ENCODE peak calls at places on chromosomes 13 and 19, in ten cellular contexts. L is lung, P is neural crest cell, S is mucosa of descending colon, U is AG09309, E is esophagus squamous epithelium, T is GM20000, X is neural progenitor cell, N is progenitor cell of endocrine pancreas, C is Peyer's patch. R is an unnamed sample.

GRCh38 chr13:32804673-32805260 is 211.5 kb upstream of the KL start:
- DNase-seq in S (no peak), U (no peak), T (no peak), N (no peak), X (no peak), E (no peak), L (no peak), P (no peak), C (no peak), R (no peak)

GRCh38 chr19:36514012-36514612 is 14.0 kb downstream of the ZNF260 start:
- DNase-seq in N (no peak), L (no peak), S (no peak), C (no peak), E (no peak), X (no peak), T (no peak), U (no peak), P (no peak), R (no peak)

GRCh38 chr13:67099494-67099893 is 130.6 kb downstream of the PCDH9 start:
- DNase-seq in C (no peak), S (no peak), U (no peak), T (no peak), N (no peak), L (no peak), P (no peak), X (no peak), E (no peak), R (no peak)

GRCh38 chr13:34672631-34673030 is 269.4 kb upstream of the NBEA start:
- DNase-seq in U (no peak), E (no peak), L (no peak), P (no peak), N (no peak), T (no peak), C (no peak), S (no peak), X (no peak), R (no peak)

GRCh38 chr19:16052353-16052752 is 23.9 kb upstream of the TPM4 start:
- DNase-seq in X (no peak), N (no peak), T (no peak), E (no peak), U (no peak), P (no peak), C (no peak), L (no peak), S (no peak), R (no peak)

GRCh38 chr19:48637948-48638830 is 1.0 kb upstream of the DBP start:
- DNase-seq in N (peak), P (peak), U (peak), X (peak), T (peak), L (peak), C (peak), E (peak), S (peak), R (peak)

GRCh38 chr13:98033277-98034247 is 80.1 kb downstream of the IPO5 start:
- DNase-seq in C (no peak), X (peak), E (no peak), N (no peak), S (peak), U (peak), P (peak), T (no peak), L (no peak), R (no peak)

GRCh38 chr13:99657848-99658265 is 156.6 kb downstream of the TM9SF2 start:
- DNase-seq in E (no peak), P (peak), C (peak), T (no peak), U (no peak), X (peak), L (no peak), N (peak), S (peak), R (peak)

GRCh38 chr13:39025433-39025839 is 12.5 kb downstream of the PROSER1 start:
- DNase-seq in C (no peak), N (no peak), X (no peak), L (no peak), S (peak), P (no peak), T (no peak), U (no peak), E (no peak), R (no peak)

GRCh38 chr19:32330149-32330548 is 15.3 kb upstream of the ZNF507 start:
- DNase-seq in C (no peak), E (no peak), N (no peak), U (no peak), T (no peak), P (no peak), L (no peak), S (no peak), X (no peak), R (no peak)

GRCh38 chr13:41061914-41062837 is 867 bp downstream of the WBP4 start:
- DNase-seq in P (no peak), L (no peak), E (no peak), N (no peak), T (peak), C (no peak), U (peak), X (no peak), S (no peak), R (no peak)

GRCh38 chr19:39192846-39193245 is 3.9 kb upstream of the NCCRP1 start:
- DNase-seq in N (no peak), E (no peak), C (no peak), X (no peak), T (no peak), U (no peak), L (no peak), P (no peak), S (no peak), R (no peak)

GRCh38 chr13:36242761-36243160 is 28.4 kb upstream of the SOHLH2 start:
- DNase-seq in L (no peak), E (no peak), S (no peak), X (no peak), N (no peak), T (no peak), U (no peak), P (no peak), C (no peak), R (no peak)

GRCh38 chr19:47274071-47274890 is at the start of gene INAFM1:
- DNase-seq in N (peak), E (peak), P (peak), U (peak), C (peak), L (peak), T (peak), S (peak), X (peak), R (peak)

GRCh38 chr13:21006141-21007005 is 55.0 kb downstream of the LATS2 start:
- DNase-seq in S (no peak), X (peak), U (no peak), E (no peak), T (no peak), C (no peak), P (no peak), L (no peak), N (no peak), R (no peak)

GRCh38 chr13:62847520-62847919 is 1431.9 kb upstream of the PCDH20 start:
- DNase-seq in L (no peak), T (no peak), P (no peak), C (no peak), U (no peak), E (no peak), N (no peak), X (no peak), S (no peak), R (no peak)

GRCh38 chr13:109345433-109345941 is 440.9 kb downstream of the IRS2 start:
- DNase-seq in S (no peak), T (no peak), L (no peak), C (no peak), X (no peak), N (no peak), E (no peak), P (no peak), U (no peak), R (no peak)

GRCh38 chr19:27794444-27795042 is 1418.4 kb downstream of the UQCRFS1 start:
- DNase-seq in U (no peak), E (no peak), L (no peak), P (no peak), N (no peak), T (peak), S (no peak), X (peak), C (no peak), R (peak)

GRCh38 chr19:31562916-31563626 is 213.8 kb upstream of the TSHZ3 start:
- DNase-seq in N (no peak), L (no peak), P (no peak), E (no peak), T (no peak), U (no peak), S (no peak), X (no peak), C (no peak), R (no peak)

GRCh38 chr13:113654591-113655357 is 3.2 kb downstream of the ATP4B start:
- DNase-seq in N (no peak), L (no peak), P (no peak), C (peak), E (no peak), X (no peak), U (no peak), S (no peak), T (no peak), R (no peak)

GRCh38 chr19:2475018-2475701 is 767 bp upstream of the GADD45B start:
- DNase-seq in C (peak), T (peak), E (no peak), S (peak), N (no peak), L (peak), X (peak), P (peak), U (no peak), R (peak)

GRCh38 chr19:13095393-13095784 is 7.3 kb downstream of the LYL1 start:
- DNase-seq in L (no peak), N (no peak), E (no peak), X (peak), S (no peak), P (no peak), C (no peak), T (peak), U (no peak), R (peak)

GRCh38 chr19:35716735-35716984 is 1.1 kb upstream of the KMT2B start:
- DNase-seq in P (no peak), E (no peak), L (no peak), X (peak), U (no peak), S (no peak), C (no peak), N (no peak), T (peak), R (no peak)

GRCh38 chr13:114017966-114018365 is 44.1 kb upstream of the C13orf46 start:
- DNase-seq in L (no peak), X (no peak), P (no peak), T (no peak), C (no peak), N (no peak), S (no peak), E (no peak), U (no peak), R (no peak)

GRCh38 chr19:49712397-49712859 is 21.5 kb downstream of the CPT1C start:
- DNase-seq in X (peak), P (peak), N (no peak), C (no peak), S (peak), L (peak), E (no peak), T (no peak), U (no peak), R (no peak)

GRCh38 chr13:102869948-102870676 is 24.3 kb downstream of the ERCC5 start:
- DNase-seq in X (no peak), S (no peak), C (no peak), P (no peak), T (no peak), N (no peak), E (no peak), L (no peak), U (no peak), R (no peak)

GRCh38 chr13:76307157-76307556 is 579.0 kb downstream of the KCTD12 start:
- DNase-seq in T (no peak), N (no peak), S (no peak), L (no peak), E (no peak), U (no peak), P (no peak), X (peak), C (no peak), R (no peak)

GRCh38 chr13:44713793-44714469 is 137.8 kb upstream of the TSC22D1 start:
- DNase-seq in P (no peak), U (peak), L (no peak), C (no peak), T (no peak), S (no peak), E (no peak), X (no peak), N (no peak), R (no peak)

GRCh38 chr19:38251564-38252051 is 4.6 kb downstream of the PPP1R14A start:
- DNase-seq in P (no peak), E (no peak), U (no peak), L (no peak), N (no peak), S (no peak), X (no peak), C (no peak), T (no peak), R (no peak)

GRCh38 chr19:31938675-31939074 is 406.7 kb upstream of the ZNF507 start:
- DNase-seq in S (no peak), N (no peak), P (no peak), L (no peak), C (no peak), U (no peak), E (no peak), X (no peak), T (no peak), R (no peak)

GRCh38 chr19:5547881-5548280 is 19.9 kb downstream of the TINCR start:
- DNase-seq in S (peak), C (peak), X (peak), P (no peak), U (no peak), N (no peak), L (no peak), E (no peak), T (peak), R (peak)
- TF ChIP-seq CTCF in S (no peak), C (peak), X (peak), P (peak), U (peak), N (peak), L (peak), E (peak), T (no peak), R (peak)

DNA sequence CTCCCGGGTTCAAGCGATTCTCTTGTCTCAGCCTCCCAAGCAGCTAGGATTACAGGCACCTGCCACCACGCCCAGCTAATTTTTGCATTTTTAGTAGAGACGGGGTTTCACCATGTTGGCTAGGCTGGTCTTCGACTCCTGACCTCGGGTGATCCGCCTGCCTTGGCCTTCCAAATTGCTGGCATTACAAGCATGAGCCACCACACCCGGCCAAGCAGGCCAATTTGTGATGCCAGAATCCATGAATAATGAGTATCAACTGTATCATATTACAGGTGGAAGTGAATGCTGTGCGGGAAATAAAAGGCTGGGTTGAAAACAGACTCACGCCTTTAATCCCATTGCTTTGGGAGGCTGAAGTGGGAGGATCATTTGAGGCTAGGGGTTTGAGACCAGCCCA is 3.6 kb upstream of the NFILZ start:
- DNase-seq in P (no peak), X (no peak), L (no peak), S (no peak), N (no peak), U (no peak), C (no peak), E (no peak), T (no peak), R (no peak)
- TF ChIP-seq CTCF in P (no peak), X (no peak), L (no peak), S (no peak), N (no peak), U (no peak), C (no peak), E (no peak), T (no peak), R (no peak)

DNA sequence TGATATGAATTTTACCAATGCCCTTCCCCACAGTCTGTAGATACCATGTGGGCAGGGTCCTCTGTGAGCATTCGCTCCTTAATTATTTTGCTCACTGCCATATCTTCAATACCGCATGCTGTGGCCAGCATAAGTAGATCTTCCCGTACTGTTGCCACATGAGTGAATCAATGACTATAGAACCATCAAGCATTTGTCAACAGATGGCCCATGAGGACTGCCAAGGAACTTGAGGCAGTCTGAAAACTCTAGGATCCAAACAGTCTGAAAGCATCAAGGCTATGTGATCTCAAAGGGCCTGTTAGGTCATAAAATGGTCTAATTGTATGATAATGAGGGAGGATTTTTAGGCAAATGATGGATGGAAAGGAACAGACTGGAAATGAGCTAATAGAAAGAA is 27.4 kb upstream of the GPR12 start:
- DNase-seq in U (no peak), P (no peak), S (no peak), T (no peak), E (no peak), N (no peak), X (no peak), L (no peak), C (no peak), R (no peak)
- TF ChIP-seq CTCF in U (no peak), P (no peak), S (no peak), T (no peak), E (no peak), N (no peak), X (no peak), L (no peak), C (no peak), R (no peak)

DNA sequence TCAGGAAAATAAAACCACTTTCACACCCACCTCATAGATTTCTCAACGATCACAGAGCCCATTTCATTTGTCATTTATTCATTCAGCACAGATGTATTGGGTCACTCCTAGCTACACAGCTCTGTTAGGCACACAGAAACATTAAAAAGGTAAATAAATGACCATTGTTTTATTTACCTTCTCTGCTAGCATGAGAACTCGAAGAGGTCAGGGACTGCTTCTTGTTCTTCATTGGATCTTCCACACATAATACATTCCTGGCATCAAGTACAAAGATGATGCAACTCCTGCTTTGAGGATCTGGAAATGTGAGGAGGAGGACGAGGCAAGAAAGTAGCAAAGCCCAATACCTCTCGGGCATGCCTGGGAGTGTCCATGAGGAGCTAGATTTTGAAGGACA is 168.1 kb downstream of the RBM26 start:
- DNase-seq in N (no peak), S (no peak), U (no peak), L (no peak), X (no peak), P (no peak), C (no peak), T (no peak), E (no peak), R (no peak)
- TF ChIP-seq CTCF in N (no peak), S (no peak), U (no peak), L (no peak), X (no peak), P (no peak), C (no peak), T (no peak), E (no peak), R (no peak)

GRCh38 chr13:61810065-61810464 is 394.4 kb upstream of the PCDH20 start:
- DNase-seq in C (no peak), T (no peak), N (no peak), U (no peak), X (no peak), L (no peak), E (no peak), P (no peak), S (no peak), R (no peak)
- TF ChIP-seq CTCF in C (no peak), T (no peak), N (no peak), U (no peak), X (no peak), L (no peak), E (no peak), P (no peak), S (no peak), R (no peak)

GRCh38 chr19:10855879-10856522 is 7.8 kb downstream of the C19orf38 start:
- DNase-seq in X (peak), E (no peak), L (no peak), P (no peak), N (no peak), U (no peak), S (peak), C (no peak), T (no peak), R (peak)
- TF ChIP-seq CTCF in X (peak), E (peak), L (no peak), P (peak), N (peak), U (peak), S (no peak), C (peak), T (peak), R (peak)

GRCh38 chr13:101150998-101151397 is 265.3 kb downstream of the NALCN start:
- DNase-seq in N (no peak), U (no peak), P (no peak), T (no peak), E (no peak), L (no peak), X (peak), S (no peak), C (no peak), R (no peak)

GRCh38 chr13:101152184-101152583 is 264.1 kb downstream of the NALCN start:
- DNase-seq in L (no peak), C (no peak), T (no peak), E (no peak), S (no peak), X (no peak), U (no peak), P (no peak), N (no peak), R (no peak)

GRCh38 chr13:101144808-101145419 is 271.4 kb downstream of the NALCN start:
- DNase-seq in L (no peak), C (no peak), T (peak), S (peak), P (no peak), E (no peak), X (peak), U (no peak), N (no peak), R (peak)

GRCh38 chr13:101146101-101146898 is 270.0 kb downstream of the NALCN start:
- DNase-seq in X (no peak), N (no peak), U (no peak), E (no peak), L (no peak), T (no peak), S (no peak), P (no peak), C (no peak), R (no peak)

DNA sequence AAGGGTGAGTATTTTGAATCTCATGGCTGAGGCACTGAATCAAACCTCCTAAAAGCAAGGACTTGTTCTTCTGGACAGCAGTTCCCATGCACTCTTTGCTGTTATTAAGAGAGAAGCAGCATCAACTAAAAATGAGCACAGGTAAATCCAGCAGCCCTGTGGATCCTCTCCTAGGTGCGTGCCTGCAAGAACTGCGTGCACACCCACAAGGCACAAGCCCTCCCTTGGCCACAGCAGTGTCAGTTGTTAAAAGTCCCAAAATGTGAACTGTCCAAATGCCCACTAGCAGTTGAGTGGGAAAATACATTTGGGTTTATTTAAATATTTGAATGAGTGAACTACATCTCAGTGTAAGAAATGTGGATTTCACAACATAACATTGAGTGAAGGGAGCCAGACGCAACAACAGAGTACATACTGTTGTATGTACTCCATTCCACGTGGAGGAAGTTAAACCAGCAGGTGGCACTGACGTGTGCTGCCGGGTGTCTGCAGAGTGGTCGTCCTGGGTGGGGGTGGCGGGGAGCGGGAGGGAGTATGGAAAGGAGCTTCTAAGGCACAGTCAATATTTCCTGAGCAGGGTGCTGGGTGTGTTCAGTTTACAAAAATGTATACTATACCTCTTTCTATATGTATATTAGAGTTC is 266.4 kb downstream of the NALCN start:
- DNase-seq in L (no peak), N (no peak), X (peak), E (no peak), C (no peak), P (no peak), T (no peak), U (no peak), S (no peak), R (peak)
- TF ChIP-seq CTCF in L (no peak), N (peak), X (peak), E (no peak), C (no peak), P (peak), T (no peak), U (peak), S (no peak), R (no peak)

GRCh38 chr19:412356-413355 is 3.7 kb upstream of the C2CD4C start:
- DNase-seq in U (no peak), L (no peak), S (no peak), T (no peak), E (no peak), P (no peak), C (no peak), N (peak), X (peak), R (no peak)
- TF ChIP-seq CTCF in U (no peak), L (no peak), S (no peak), T (no peak), E (no peak), P (no peak), C (no peak), N (no peak), X (peak), R (no peak)

R was measured in activated CD8-positive, alpha-beta T cell treated with anti-CD3 and anti-CD28 coated beads for 36 hours.